ENCODE peak calls at places on chromosomes 1 and 21, in five cellular contexts. One of them, this sample, is unnamed.

GRCh38 chr1:240747907-240748306 is 136.0 kb upstream of the GREM2 start:
- DNase-seq in neural crest cell: no peak
- DNase-seq in mesothelial cell of epicardium: no peak
- DNase-seq in left ventricle myocardium inferior: no peak
- DNase-seq in CD8-positive, alpha-beta T cell: no peak
- DNase-seq in this sample: no peak

GRCh38 chr21:17501107-17502006 is 11.5 kb upstream of the CXADR start:
- DNase-seq in neural crest cell: no peak
- DNase-seq in mesothelial cell of epicardium: no peak
- DNase-seq in left ventricle myocardium inferior: no peak
- DNase-seq in CD8-positive, alpha-beta T cell: no peak
- DNase-seq in this sample: no peak

GRCh38 chr1:177780096-177780700 is 189.7 kb downstream of the SEC16B start:
- DNase-seq in neural crest cell: no peak
- DNase-seq in mesothelial cell of epicardium: no peak
- DNase-seq in left ventricle myocardium inferior: no peak
- DNase-seq in CD8-positive, alpha-beta T cell: no peak
- DNase-seq in this sample: no peak

GRCh38 chr1:53285546-53285945 is 42.3 kb downstream of the LRP8 start:
- DNase-seq in neural crest cell: no peak
- DNase-seq in mesothelial cell of epicardium: no peak
- DNase-seq in left ventricle myocardium inferior: no peak
- DNase-seq in CD8-positive, alpha-beta T cell: no peak
- DNase-seq in this sample: no peak

GRCh38 chr1:85554630-85555327 is 25.8 kb upstream of the CCN1 start:
- DNase-seq in neural crest cell: no peak
- DNase-seq in mesothelial cell of epicardium: no peak
- DNase-seq in left ventricle myocardium inferior: no peak
- DNase-seq in CD8-positive, alpha-beta T cell: no peak
- DNase-seq in this sample: no peak

GRCh38 chr1:162398999-162399580 is 12.8 kb downstream of the SH2D1B start:
- DNase-seq in neural crest cell: no peak
- DNase-seq in mesothelial cell of epicardium: no peak
- DNase-seq in left ventricle myocardium inferior: no peak
- DNase-seq in CD8-positive, alpha-beta T cell: no peak
- DNase-seq in this sample: no peak

GRCh38 chr21:46000731-46001641 is 19.4 kb downstream of the COL6A1 start:
- DNase-seq in neural crest cell: no peak
- DNase-seq in mesothelial cell of epicardium: peak
- DNase-seq in left ventricle myocardium inferior: peak
- DNase-seq in CD8-positive, alpha-beta T cell: peak
- DNase-seq in this sample: no peak

GRCh38 chr1:240577095-240577494 is 34.9 kb downstream of the GREM2 start:
- DNase-seq in neural crest cell: no peak
- DNase-seq in mesothelial cell of epicardium: no peak
- DNase-seq in left ventricle myocardium inferior: no peak
- DNase-seq in CD8-positive, alpha-beta T cell: no peak
- DNase-seq in this sample: no peak

GRCh38 chr1:233575450-233575849 is 38.5 kb upstream of the KCNK1 start:
- DNase-seq in neural crest cell: no peak
- DNase-seq in mesothelial cell of epicardium: no peak
- DNase-seq in left ventricle myocardium inferior: no peak
- DNase-seq in CD8-positive, alpha-beta T cell: no peak
- DNase-seq in this sample: no peak

GRCh38 chr1:59937636-59938210 is 11.2 kb upstream of the CYP2J2 start:
- DNase-seq in neural crest cell: no peak
- DNase-seq in mesothelial cell of epicardium: no peak
- DNase-seq in left ventricle myocardium inferior: no peak
- DNase-seq in CD8-positive, alpha-beta T cell: no peak
- DNase-seq in this sample: no peak

GRCh38 chr1:192401832-192402231 is 85.0 kb downstream of the RGS21 start:
- DNase-seq in neural crest cell: no peak
- DNase-seq in mesothelial cell of epicardium: no peak
- DNase-seq in left ventricle myocardium inferior: no peak
- DNase-seq in CD8-positive, alpha-beta T cell: no peak
- DNase-seq in this sample: no peak

GRCh38 chr1:78760858-78761257 is 111.2 kb downstream of the IFI44 start:
- DNase-seq in neural crest cell: no peak
- DNase-seq in mesothelial cell of epicardium: no peak
- DNase-seq in left ventricle myocardium inferior: no peak
- DNase-seq in CD8-positive, alpha-beta T cell: no peak
- DNase-seq in this sample: no peak

GRCh38 chr1:225879521-225880209 is 2.5 kb downstream of the TMEM63A start:
- DNase-seq in neural crest cell: no peak
- DNase-seq in mesothelial cell of epicardium: no peak
- DNase-seq in left ventricle myocardium inferior: no peak
- DNase-seq in CD8-positive, alpha-beta T cell: peak
- DNase-seq in this sample: no peak

GRCh38 chr1:65429078-65429477 is 8.6 kb downstream of the LEPR start:
- DNase-seq in neural crest cell: no peak
- DNase-seq in mesothelial cell of epicardium: no peak
- DNase-seq in left ventricle myocardium inferior: no peak
- DNase-seq in CD8-positive, alpha-beta T cell: no peak
- DNase-seq in this sample: no peak

GRCh38 chr1:172351761-172352161 is 68.7 kb upstream of the C1orf105 start:
- DNase-seq in neural crest cell: no peak
- DNase-seq in mesothelial cell of epicardium: no peak
- DNase-seq in left ventricle myocardium inferior: no peak
- DNase-seq in CD8-positive, alpha-beta T cell: no peak
- DNase-seq in this sample: no peak

GRCh38 chr1:24501371-24502167 is 1.1 kb upstream of the RCAN3 start:
- DNase-seq in neural crest cell: no peak
- DNase-seq in mesothelial cell of epicardium: no peak
- DNase-seq in left ventricle myocardium inferior: no peak
- DNase-seq in CD8-positive, alpha-beta T cell: peak
- DNase-seq in this sample: no peak

GRCh38 chr1:36691374-36691773 is 208.7 kb upstream of the CSF3R start:
- DNase-seq in neural crest cell: no peak
- DNase-seq in mesothelial cell of epicardium: no peak
- DNase-seq in left ventricle myocardium inferior: no peak
- DNase-seq in CD8-positive, alpha-beta T cell: no peak
- DNase-seq in this sample: no peak

GRCh38 chr1:156496211-156496761 is 4.3 kb downstream of the MEF2D start:
- DNase-seq in neural crest cell: no peak
- DNase-seq in mesothelial cell of epicardium: no peak
- DNase-seq in left ventricle myocardium inferior: no peak
- DNase-seq in CD8-positive, alpha-beta T cell: no peak
- DNase-seq in this sample: no peak

GRCh38 chr1:211935448-211935970 is 99.8 kb downstream of the INTS7 start:
- DNase-seq in neural crest cell: no peak
- DNase-seq in mesothelial cell of epicardium: no peak
- DNase-seq in left ventricle myocardium inferior: no peak
- DNase-seq in CD8-positive, alpha-beta T cell: no peak
- DNase-seq in this sample: no peak

GRCh38 chr1:24283326-24284155 is 35.6 kb upstream of the GRHL3 start:
- DNase-seq in neural crest cell: no peak
- DNase-seq in mesothelial cell of epicardium: no peak
- DNase-seq in left ventricle myocardium inferior: no peak
- DNase-seq in CD8-positive, alpha-beta T cell: no peak
- DNase-seq in this sample: no peak

GRCh38 chr21:25171438-25171837 is 435.8 kb downstream of the MRPL39 start:
- DNase-seq in neural crest cell: no peak
- DNase-seq in mesothelial cell of epicardium: no peak
- DNase-seq in left ventricle myocardium inferior: no peak
- DNase-seq in CD8-positive, alpha-beta T cell: no peak
- DNase-seq in this sample: no peak

GRCh38 chr1:61081637-61082335 is 575 bp upstream of the NFIA start:
- DNase-seq in neural crest cell: no peak
- DNase-seq in mesothelial cell of epicardium: peak
- DNase-seq in left ventricle myocardium inferior: peak
- DNase-seq in CD8-positive, alpha-beta T cell: peak
- DNase-seq in this sample: no peak

GRCh38 chr21:44329086-44329889 is 9.9 kb downstream of the CFAP410 start:
- DNase-seq in neural crest cell: no peak
- DNase-seq in mesothelial cell of epicardium: no peak
- DNase-seq in left ventricle myocardium inferior: no peak
- DNase-seq in CD8-positive, alpha-beta T cell: no peak
- DNase-seq in this sample: no peak

GRCh38 chr1:14710331-14710730 is 111.8 kb downstream of the KAZN start:
- DNase-seq in neural crest cell: no peak
- DNase-seq in mesothelial cell of epicardium: no peak
- DNase-seq in left ventricle myocardium inferior: no peak
- DNase-seq in CD8-positive, alpha-beta T cell: no peak
- DNase-seq in this sample: no peak

GRCh38 chr1:3824650-3825049 is 28.4 kb upstream of the LRRC47 start:
- DNase-seq in neural crest cell: no peak
- DNase-seq in mesothelial cell of epicardium: no peak
- DNase-seq in left ventricle myocardium inferior: no peak
- DNase-seq in CD8-positive, alpha-beta T cell: no peak
- DNase-seq in this sample: no peak

GRCh38 chr1:157161901-157162300 is 23.7 kb upstream of the ETV3 start:
- DNase-seq in neural crest cell: no peak
- DNase-seq in mesothelial cell of epicardium: no peak
- DNase-seq in left ventricle myocardium inferior: no peak
- DNase-seq in CD8-positive, alpha-beta T cell: no peak
- DNase-seq in this sample: no peak

GRCh38 chr21:30257773-30258172 is 25.0 kb downstream of the KRTAP24-1 start:
- DNase-seq in neural crest cell: no peak
- DNase-seq in mesothelial cell of epicardium: no peak
- DNase-seq in left ventricle myocardium inferior: no peak
- DNase-seq in CD8-positive, alpha-beta T cell: no peak
- DNase-seq in this sample: no peak

GRCh38 chr1:3314561-3315271 is 139.7 kb upstream of the ARHGEF16 start:
- DNase-seq in neural crest cell: no peak
- DNase-seq in mesothelial cell of epicardium: no peak
- DNase-seq in left ventricle myocardium inferior: no peak
- DNase-seq in CD8-positive, alpha-beta T cell: no peak
- DNase-seq in this sample: no peak

GRCh38 chr1:10784998-10785854 is 11.2 kb downstream of the CASZ1 start:
- DNase-seq in neural crest cell: no peak
- DNase-seq in mesothelial cell of epicardium: no peak
- DNase-seq in left ventricle myocardium inferior: no peak
- DNase-seq in CD8-positive, alpha-beta T cell: no peak
- DNase-seq in this sample: no peak

GRCh38 chr1:61043010-61043820 is 39.1 kb upstream of the NFIA start:
- DNase-seq in neural crest cell: peak
- DNase-seq in mesothelial cell of epicardium: peak
- DNase-seq in left ventricle myocardium inferior: peak
- DNase-seq in CD8-positive, alpha-beta T cell: peak
- DNase-seq in this sample: peak

GRCh38 chr1:19478241-19478780 is 7.0 kb downstream of the CAPZB start:
- DNase-seq in neural crest cell: no peak
- DNase-seq in mesothelial cell of epicardium: no peak
- DNase-seq in left ventricle myocardium inferior: no peak
- DNase-seq in CD8-positive, alpha-beta T cell: no peak
- DNase-seq in this sample: no peak

GRCh38 chr1:190578015-190578414 is 100.4 kb upstream of the BRINP3 start:
- DNase-seq in neural crest cell: no peak
- DNase-seq in mesothelial cell of epicardium: no peak
- DNase-seq in left ventricle myocardium inferior: no peak
- DNase-seq in CD8-positive, alpha-beta T cell: no peak
- DNase-seq in this sample: no peak

GRCh38 chr1:32869844-32870614 is 683 bp downstream of the FNDC5 start:
- DNase-seq in neural crest cell: no peak
- DNase-seq in mesothelial cell of epicardium: peak
- DNase-seq in left ventricle myocardium inferior: no peak
- DNase-seq in CD8-positive, alpha-beta T cell: peak
- DNase-seq in this sample: no peak

GRCh38 chr1:194295690-194296089 is 1109.3 kb upstream of the B3GALT2 start:
- DNase-seq in neural crest cell: no peak
- DNase-seq in mesothelial cell of epicardium: no peak
- DNase-seq in left ventricle myocardium inferior: no peak
- DNase-seq in CD8-positive, alpha-beta T cell: peak
- DNase-seq in this sample: no peak
- TF ChIP-seq CTCF in neural crest cell: peak
- TF ChIP-seq CTCF in mesothelial cell of epicardium: peak
- TF ChIP-seq CTCF in left ventricle myocardium inferior: peak
- TF ChIP-seq CTCF in CD8-positive, alpha-beta T cell: peak
- TF ChIP-seq CTCF in this sample: peak

DNA sequence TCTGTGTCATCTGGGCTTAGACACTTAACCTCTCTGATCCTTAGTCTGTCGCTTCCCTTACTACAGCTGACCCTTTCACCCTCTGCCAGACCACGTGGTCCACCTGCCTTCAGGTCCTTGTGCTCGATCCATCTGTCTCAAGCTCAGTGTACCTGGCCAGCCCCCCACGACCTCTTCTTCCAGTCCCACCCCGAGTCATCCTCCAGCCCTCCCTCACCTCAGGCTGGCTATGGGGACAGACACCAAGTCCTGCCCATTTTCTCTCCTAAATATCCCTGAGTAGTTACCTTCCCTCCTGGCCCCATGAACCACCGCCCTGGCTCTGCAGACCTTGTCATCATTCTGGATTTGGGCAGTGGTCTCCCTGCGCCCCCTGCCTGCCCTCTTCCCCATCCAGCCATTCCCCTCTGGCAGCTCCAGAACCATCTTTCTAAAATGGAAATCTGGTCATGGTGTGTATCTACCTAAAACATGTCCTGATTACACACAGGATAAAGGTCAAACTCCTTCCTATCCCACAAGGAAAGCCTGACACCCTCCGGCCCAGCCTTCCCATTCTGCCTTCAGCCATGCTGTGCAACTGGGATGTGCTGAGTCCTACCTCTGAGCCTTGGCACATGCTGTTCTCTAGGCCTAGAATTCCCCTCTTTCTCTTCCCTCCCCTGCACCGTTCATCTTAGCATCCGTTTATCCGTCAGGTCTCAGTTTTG is 107.6 kb downstream of the EPHB2 start:
- DNase-seq in neural crest cell: no peak
- DNase-seq in mesothelial cell of epicardium: no peak
- DNase-seq in left ventricle myocardium inferior: no peak
- DNase-seq in CD8-positive, alpha-beta T cell: no peak
- DNase-seq in this sample: no peak
- TF ChIP-seq CTCF in neural crest cell: no peak
- TF ChIP-seq CTCF in mesothelial cell of epicardium: no peak
- TF ChIP-seq CTCF in left ventricle myocardium inferior: no peak
- TF ChIP-seq CTCF in CD8-positive, alpha-beta T cell: no peak
- TF ChIP-seq CTCF in this sample: no peak

DNA sequence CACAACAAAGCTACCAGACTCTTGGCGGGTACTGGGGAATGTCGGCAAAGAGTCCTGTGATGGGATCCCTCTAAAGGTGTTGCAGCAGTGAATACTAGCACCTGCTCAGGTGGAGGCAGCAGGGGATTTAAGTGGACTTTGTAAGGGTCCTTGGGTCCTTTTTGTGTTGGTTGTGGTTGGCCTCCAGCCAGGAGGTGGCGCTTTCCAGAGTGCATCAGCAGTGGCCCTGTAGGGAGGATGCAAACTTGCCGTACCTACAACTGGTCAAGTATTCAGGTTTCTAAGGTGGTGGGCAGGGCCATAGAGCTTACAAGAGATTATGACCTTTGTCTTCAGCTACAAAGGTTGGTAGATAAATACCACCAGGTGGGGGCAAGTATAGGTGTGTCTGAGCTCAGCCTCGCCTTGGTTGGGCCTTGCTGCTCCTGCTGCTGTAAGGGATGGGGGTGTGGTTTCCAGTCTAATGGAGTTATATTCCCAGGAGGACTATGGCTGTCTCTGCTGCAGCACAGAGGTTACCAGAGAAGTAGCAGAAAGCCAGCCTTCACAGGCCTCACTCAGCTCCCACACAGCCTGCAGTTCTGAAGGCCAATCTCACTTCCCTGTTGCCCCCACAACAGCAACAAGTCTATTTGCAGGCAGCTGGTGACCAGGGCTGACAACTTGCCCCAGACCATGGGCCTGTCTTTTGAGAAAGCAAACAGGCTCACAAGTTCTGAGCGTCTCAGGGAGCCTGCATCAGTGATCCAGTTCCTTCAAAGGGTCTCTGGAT is 7.3 kb downstream of the OR2M5 start:
- DNase-seq in neural crest cell: no peak
- DNase-seq in mesothelial cell of epicardium: no peak
- DNase-seq in left ventricle myocardium inferior: no peak
- DNase-seq in CD8-positive, alpha-beta T cell: no peak
- DNase-seq in this sample: no peak
- TF ChIP-seq CTCF in neural crest cell: no peak
- TF ChIP-seq CTCF in mesothelial cell of epicardium: no peak
- TF ChIP-seq CTCF in left ventricle myocardium inferior: no peak
- TF ChIP-seq CTCF in CD8-positive, alpha-beta T cell: no peak
- TF ChIP-seq CTCF in this sample: no peak

GRCh38 chr1:54404939-54405880 is 984 bp downstream of the SSBP3 start:
- DNase-seq in neural crest cell: peak
- DNase-seq in mesothelial cell of epicardium: no peak
- DNase-seq in left ventricle myocardium inferior: peak
- DNase-seq in CD8-positive, alpha-beta T cell: no peak
- DNase-seq in this sample: no peak
- TF ChIP-seq CTCF in neural crest cell: peak
- TF ChIP-seq CTCF in mesothelial cell of epicardium: no peak
- TF ChIP-seq CTCF in left ventricle myocardium inferior: no peak
- TF ChIP-seq CTCF in CD8-positive, alpha-beta T cell: no peak
- TF ChIP-seq CTCF in this sample: no peak